ENCODE peak calls at places on chromosomes 7 and 10, in seven cellular contexts. One of them, this sample, is unnamed.

GRCh38 chr10:89122431-89123066 is 84.6 kb downstream of the CH25H start:
- DNase-seq in mammary epithelial cell: peak
- DNase-seq in stimulated activated CD4-positive, alpha-beta T cell treated with anti-CD3 and anti-CD28 coated beads, Interleukin-2, amount 100 ng/mL, for 48 hours: no peak
- DNase-seq in GM13976: no peak
- DNase-seq in dermis microvascular lymphatic vessel endothelial cell: peak
- DNase-seq in stimulated activated naive CD8-positive, alpha-beta T cell treated with anti-CD3 and anti-CD28 coated beads, Interleukin-15, Interleukin-2, amounts not matched to agents 100 U/mL and 50 U/mL, for 24 hours: no peak
- DNase-seq in AG08396: no peak
- DNase-seq in this sample: no peak

GRCh38 chr10:46525177-46525823 is 31.2 kb downstream of the GPRIN2 start:
- DNase-seq in stimulated activated CD4-positive, alpha-beta T cell treated with anti-CD3 and anti-CD28 coated beads, Interleukin-2, amount 100 ng/mL, for 48 hours: no peak
- DNase-seq in GM13976: no peak
- DNase-seq in mammary epithelial cell: peak
- DNase-seq in stimulated activated naive CD8-positive, alpha-beta T cell treated with anti-CD3 and anti-CD28 coated beads, Interleukin-15, Interleukin-2, amounts not matched to agents 100 U/mL and 50 U/mL, for 24 hours: peak
- DNase-seq in AG08396: peak
- DNase-seq in dermis microvascular lymphatic vessel endothelial cell: no peak
- DNase-seq in this sample: no peak

GRCh38 chr10:5524721-5525531 is at the start of gene CALML3:
- DNase-seq in dermis microvascular lymphatic vessel endothelial cell: no peak
- DNase-seq in stimulated activated naive CD8-positive, alpha-beta T cell treated with anti-CD3 and anti-CD28 coated beads, Interleukin-15, Interleukin-2, amounts not matched to agents 100 U/mL and 50 U/mL, for 24 hours: no peak
- DNase-seq in stimulated activated CD4-positive, alpha-beta T cell treated with anti-CD3 and anti-CD28 coated beads, Interleukin-2, amount 100 ng/mL, for 48 hours: no peak
- DNase-seq in AG08396: no peak
- DNase-seq in mammary epithelial cell: peak
- DNase-seq in GM13976: no peak
- DNase-seq in this sample: no peak

GRCh38 chr10:123747426-123747825 is 81.3 kb downstream of the GPR26 start:
- DNase-seq in stimulated activated naive CD8-positive, alpha-beta T cell treated with anti-CD3 and anti-CD28 coated beads, Interleukin-15, Interleukin-2, amounts not matched to agents 100 U/mL and 50 U/mL, for 24 hours: no peak
- DNase-seq in stimulated activated CD4-positive, alpha-beta T cell treated with anti-CD3 and anti-CD28 coated beads, Interleukin-2, amount 100 ng/mL, for 48 hours: no peak
- DNase-seq in GM13976: no peak
- DNase-seq in dermis microvascular lymphatic vessel endothelial cell: no peak
- DNase-seq in mammary epithelial cell: no peak
- DNase-seq in AG08396: no peak
- DNase-seq in this sample: no peak

GRCh38 chr10:48306870-48307531 is 524 bp downstream of the MAPK8 start:
- DNase-seq in stimulated activated naive CD8-positive, alpha-beta T cell treated with anti-CD3 and anti-CD28 coated beads, Interleukin-15, Interleukin-2, amounts not matched to agents 100 U/mL and 50 U/mL, for 24 hours: peak
- DNase-seq in AG08396: peak
- DNase-seq in GM13976: peak
- DNase-seq in mammary epithelial cell: peak
- DNase-seq in stimulated activated CD4-positive, alpha-beta T cell treated with anti-CD3 and anti-CD28 coated beads, Interleukin-2, amount 100 ng/mL, for 48 hours: peak
- DNase-seq in dermis microvascular lymphatic vessel endothelial cell: peak
- DNase-seq in this sample: peak

GRCh38 chr10:30639946-30640786 is 10.6 kb upstream of the LYZL2 start:
- DNase-seq in stimulated activated CD4-positive, alpha-beta T cell treated with anti-CD3 and anti-CD28 coated beads, Interleukin-2, amount 100 ng/mL, for 48 hours: no peak
- DNase-seq in dermis microvascular lymphatic vessel endothelial cell: peak
- DNase-seq in AG08396: peak
- DNase-seq in GM13976: peak
- DNase-seq in mammary epithelial cell: peak
- DNase-seq in stimulated activated naive CD8-positive, alpha-beta T cell treated with anti-CD3 and anti-CD28 coated beads, Interleukin-15, Interleukin-2, amounts not matched to agents 100 U/mL and 50 U/mL, for 24 hours: no peak
- DNase-seq in this sample: peak

GRCh38 chr10:77599651-77600050 is 38.0 kb downstream of the KCNMA1 start:
- DNase-seq in dermis microvascular lymphatic vessel endothelial cell: no peak
- DNase-seq in stimulated activated CD4-positive, alpha-beta T cell treated with anti-CD3 and anti-CD28 coated beads, Interleukin-2, amount 100 ng/mL, for 48 hours: no peak
- DNase-seq in AG08396: no peak
- DNase-seq in stimulated activated naive CD8-positive, alpha-beta T cell treated with anti-CD3 and anti-CD28 coated beads, Interleukin-15, Interleukin-2, amounts not matched to agents 100 U/mL and 50 U/mL, for 24 hours: no peak
- DNase-seq in GM13976: no peak
- DNase-seq in mammary epithelial cell: no peak
- DNase-seq in this sample: no peak

GRCh38 chr10:42428534-42428933 is 209.8 kb downstream of the ZNF33B start:
- DNase-seq in AG08396: no peak
- DNase-seq in GM13976: no peak
- DNase-seq in stimulated activated naive CD8-positive, alpha-beta T cell treated with anti-CD3 and anti-CD28 coated beads, Interleukin-15, Interleukin-2, amounts not matched to agents 100 U/mL and 50 U/mL, for 24 hours: no peak
- DNase-seq in stimulated activated CD4-positive, alpha-beta T cell treated with anti-CD3 and anti-CD28 coated beads, Interleukin-2, amount 100 ng/mL, for 48 hours: no peak
- DNase-seq in mammary epithelial cell: peak
- DNase-seq in dermis microvascular lymphatic vessel endothelial cell: peak
- DNase-seq in this sample: no peak

GRCh38 chr7:2968616-2969397 is 74.9 kb downstream of the CARD11 start:
- DNase-seq in mammary epithelial cell: no peak
- DNase-seq in dermis microvascular lymphatic vessel endothelial cell: no peak
- DNase-seq in stimulated activated naive CD8-positive, alpha-beta T cell treated with anti-CD3 and anti-CD28 coated beads, Interleukin-15, Interleukin-2, amounts not matched to agents 100 U/mL and 50 U/mL, for 24 hours: no peak
- DNase-seq in stimulated activated CD4-positive, alpha-beta T cell treated with anti-CD3 and anti-CD28 coated beads, Interleukin-2, amount 100 ng/mL, for 48 hours: no peak
- DNase-seq in AG08396: no peak
- DNase-seq in GM13976: no peak
- DNase-seq in this sample: no peak